ENCODE peak calls at places on chromosomes 11 and 22, in eight cellular contexts. W, Q, I, J, R, E, L and G are unnamed samples.

GRCh38 chr11:8709002-8709672 is 26.5 kb downstream of the RPL27A start:
- DNase-seq in L (peak), J (peak), I (peak), W (no peak), E (peak), Q (peak), R (no peak), G (peak)

GRCh38 chr11:102225689-102226562 is 91.4 kb upstream of the BIRC3 start:
- DNase-seq in E (no peak), W (no peak), Q (no peak), R (no peak), L (no peak), J (peak), I (no peak), G (no peak)

GRCh38 chr11:11336664-11337063 is 16.4 kb downstream of the CSNK2A3 start:
- DNase-seq in J (no peak), E (no peak), Q (no peak), L (no peak), I (no peak), W (no peak), R (no peak), G (no peak)

GRCh38 chr11:70507466-70508230 is 109.3 kb downstream of the CTTN start:
- DNase-seq in L (no peak), W (no peak), R (peak), Q (no peak), J (no peak), I (no peak), E (no peak), G (peak)

GRCh38 chr11:933936-934335 is 8.3 kb downstream of the AP2A2 start:
- DNase-seq in R (no peak), W (no peak), E (no peak), L (no peak), I (no peak), J (no peak), Q (no peak), G (no peak)

GRCh38 chr11:120539681-120540369 is 28.3 kb downstream of the GRIK4 start:
- DNase-seq in Q (no peak), E (no peak), I (no peak), L (no peak), R (no peak), W (no peak), J (peak), G (no peak)

GRCh38 chr11:27837895-27838563 is 137.8 kb upstream of the BDNF start:
- DNase-seq in R (no peak), Q (no peak), J (no peak), I (no peak), E (no peak), W (no peak), L (no peak), G (no peak)

GRCh38 chr11:126978911-126979310 is 21.7 kb downstream of the KIRREL3 start:
- DNase-seq in R (no peak), E (no peak), L (peak), J (no peak), W (no peak), I (no peak), Q (no peak), G (no peak)

GRCh38 chr11:102709211-102709980 is 3.8 kb upstream of the MMP27 start:
- DNase-seq in Q (no peak), R (no peak), J (peak), E (no peak), W (no peak), L (no peak), I (no peak), G (no peak)

GRCh38 chr11:636511-637332 is at the start of gene DRD4:
- DNase-seq in W (no peak), J (peak), E (no peak), I (no peak), R (no peak), Q (no peak), L (no peak), G (peak)

GRCh38 chr11:83078269-83078668 is 6.6 kb upstream of the RAB30 start:
- DNase-seq in L (no peak), R (no peak), I (no peak), E (no peak), Q (no peak), W (no peak), J (no peak), G (no peak)

GRCh38 chr11:7197469-7197868 is 54.2 kb upstream of the SYT9 start:
- DNase-seq in E (no peak), L (no peak), R (no peak), I (no peak), W (no peak), Q (no peak), J (no peak), G (no peak)

GRCh38 chr11:12469451-12469850 is 92.1 kb downstream of the PARVA start:
- DNase-seq in W (no peak), Q (no peak), R (no peak), J (peak), E (no peak), I (peak), L (no peak), G (no peak)

GRCh38 chr11:77381749-77382693 is 80.5 kb upstream of the GDPD4 start:
- DNase-seq in I (no peak), Q (no peak), R (no peak), E (no peak), L (no peak), J (peak), W (no peak), G (no peak)

GRCh38 chr11:40688369-40688768 is 771.1 kb downstream of the LRRC4C start:
- DNase-seq in E (no peak), W (no peak), Q (no peak), L (no peak), I (no peak), J (no peak), R (no peak), G (no peak)

GRCh38 chr11:117199061-117199915 is at the start of gene TAGLN:
- DNase-seq in J (peak), Q (no peak), L (no peak), W (no peak), I (peak), E (peak), R (peak), G (peak)

GRCh38 chr22:37519268-37520195 is at the start of gene CARD10:
- DNase-seq in J (peak), E (peak), W (no peak), Q (no peak), R (no peak), L (no peak), I (no peak), G (no peak)

GRCh38 chr11:74288161-74288560 is 23.3 kb downstream of the P4HA3 start:
- DNase-seq in W (no peak), R (no peak), L (no peak), I (peak), J (peak), Q (no peak), E (no peak), G (no peak)